ENCODE peak calls at places on chromosomes 13 and 19, in eight cellular contexts. T, W, C, B, L, V, Y and R are unnamed samples.

GRCh38 chr19:12969292-12969988 is at the start of gene DAND5:
- DNase-seq in T (peak), C (peak), Y (no peak), L (no peak), B (no peak), W (no peak), V (no peak), R (peak)

GRCh38 chr13:74571811-74572210 is 437.6 kb upstream of the KLF12 start:
- DNase-seq in V (no peak), Y (no peak), L (no peak), B (no peak), W (no peak), T (no peak), C (no peak), R (no peak)

GRCh38 chr13:113162783-113163685 is 4.6 kb downstream of the PROZ start:
- DNase-seq in W (no peak), V (no peak), T (no peak), L (no peak), B (no peak), Y (no peak), C (peak), R (no peak)

GRCh38 chr19:3004522-3004921 is 24.6 kb downstream of the TLE2 start:
- DNase-seq in B (no peak), Y (no peak), V (no peak), L (no peak), C (no peak), W (no peak), T (no peak), R (no peak)

GRCh38 chr19:6402058-6402457 is 9.1 kb upstream of the GTF2F1 start:
- DNase-seq in C (no peak), B (no peak), T (no peak), L (no peak), V (no peak), Y (no peak), W (no peak), R (no peak)

GRCh38 chr13:41178040-41178439 is 16.3 kb downstream of the KBTBD7 start:
- DNase-seq in L (no peak), B (peak), W (no peak), T (no peak), V (peak), C (no peak), Y (peak), R (no peak)

GRCh38 chr19:8045872-8046568 is 6.5 kb upstream of the CCL25 start:
- DNase-seq in B (no peak), Y (no peak), C (no peak), V (no peak), W (no peak), T (no peak), L (no peak), R (no peak)

GRCh38 chr19:39315933-39316332 is 4.7 kb downstream of the LRFN1 start:
- DNase-seq in V (no peak), Y (no peak), C (no peak), L (no peak), B (no peak), T (no peak), W (no peak), R (no peak)

GRCh38 chr13:91714726-91715334 is 316.4 kb downstream of the GPC5 start:
- DNase-seq in W (no peak), C (no peak), L (no peak), B (no peak), V (no peak), Y (no peak), T (no peak), R (no peak)

GRCh38 chr13:47397739-47398138 is 500.9 kb upstream of the HTR2A start:
- DNase-seq in C (no peak), Y (no peak), T (no peak), L (no peak), V (no peak), W (no peak), B (peak), R (no peak)

GRCh38 chr19:572891-573825 is 762 bp downstream of the BSG start:
- DNase-seq in B (peak), W (no peak), Y (peak), T (no peak), V (peak), C (peak), L (no peak), R (no peak)

GRCh38 chr13:37495046-37495445 is 103.5 kb downstream of the POSTN start:
- DNase-seq in Y (peak), V (peak), L (no peak), T (no peak), W (no peak), C (no peak), B (no peak), R (no peak)

GRCh38 chr19:38003427-38004099 is 96.6 kb downstream of the SIPA1L3 start:
- DNase-seq in T (peak), Y (peak), C (peak), V (peak), W (peak), L (peak), B (peak), R (peak)

GRCh38 chr19:2015611-2015950 is at the start of gene BTBD2:
- DNase-seq in C (peak), T (peak), W (peak), Y (peak), L (no peak), B (peak), V (peak), R (peak)

GRCh38 chr19:37943480-37943879 is 36.5 kb downstream of the SIPA1L3 start:
- DNase-seq in V (no peak), B (no peak), C (no peak), Y (no peak), L (no peak), T (no peak), W (no peak), R (no peak)

GRCh38 chr19:5480427-5480836 is 25.2 kb downstream of the ZNRF4 start:
- DNase-seq in L (peak), T (no peak), V (no peak), W (no peak), Y (peak), C (peak), B (peak), R (no peak)

GRCh38 chr19:30206187-30206586 is 166.0 kb upstream of the ZNF536 start:
- DNase-seq in V (no peak), W (no peak), C (no peak), T (no peak), B (no peak), Y (no peak), L (no peak), R (no peak)

GRCh38 chr19:55146648-55147218 is 2.3 kb downstream of the TNNT1 start:
- DNase-seq in T (no peak), V (no peak), B (no peak), L (no peak), Y (no peak), C (no peak), W (no peak), R (no peak)

GRCh38 chr13:40318366-40318765 is 348.1 kb downstream of the FOXO1 start:
- DNase-seq in T (peak), C (peak), B (no peak), Y (peak), L (no peak), W (no peak), V (no peak), R (peak)

GRCh38 chr19:33470040-33470330 is 51.6 kb downstream of the PEPD start:
- DNase-seq in L (no peak), B (no peak), Y (no peak), V (no peak), W (no peak), T (no peak), C (no peak), R (no peak)